ENCODE peak calls at places on chromosomes 6 and 20, in four cellular contexts. D is HEK293T, G is WTC11, J is HepG2. M is an unnamed sample.

GRCh38 chr6:138025528-138025941 is 81.7 kb downstream of the PERP start:
- DNase-seq in J (no peak), G (no peak), D (no peak), M (no peak)

GRCh38 chr20:24917797-24918578 is 31.1 kb upstream of the CST7 start:
- DNase-seq in J (peak), D (peak), G (peak), M (peak)

GRCh38 chr6:116971959-116972358 is 94.9 kb downstream of the RFX6 start:
- DNase-seq in D (peak), G (peak), J (peak), M (peak)

GRCh38 chr20:4869290-4870193 is 131.8 kb downstream of the SLC23A2 start:
- DNase-seq in G (no peak), J (no peak), D (no peak), M (no peak)

GRCh38 chr6:149194815-149195558 is 122.5 kb upstream of the TAB2 start:
- DNase-seq in G (no peak), J (no peak), D (no peak), M (no peak)

GRCh38 chr6:3228046-3228671 is 706 bp upstream of the TUBB2B start:
- DNase-seq in G (peak), D (no peak), J (no peak), M (peak)

GRCh38 chr6:136550330-136551071 is at the start of gene MAP7:
- DNase-seq in J (no peak), G (peak), D (peak), M (peak)

GRCh38 chr20:54229566-54229965 is 21.7 kb downstream of the PFDN4 start:
- DNase-seq in G (no peak), J (no peak), D (no peak), M (no peak)

GRCh38 chr6:153312633-153313032 is 181.6 kb upstream of the RGS17 start:
- DNase-seq in J (peak), D (peak), G (peak), M (no peak)

GRCh38 chr6:55617272-55617671 is 38.3 kb upstream of the HMGCLL1 start:
- DNase-seq in G (peak), D (peak), J (peak), M (peak)

GRCh38 chr20:55174172-55174571 is 698.8 kb downstream of the DOK5 start:
- DNase-seq in J (no peak), G (no peak), D (no peak), M (no peak)

GRCh38 chr6:98971303-98971702 is 23.6 kb upstream of the FBXL4 start:
- DNase-seq in J (no peak), D (no peak), G (no peak), M (no peak)

GRCh38 chr20:46903256-46903655 is 8.6 kb downstream of the EYA2 start:
- DNase-seq in D (no peak), J (no peak), G (no peak), M (no peak)

GRCh38 chr6:81834141-81834621 is 81.7 kb upstream of the TENT5A start:
- DNase-seq in G (no peak), J (no peak), D (no peak), M (no peak)

GRCh38 chr6:148866657-148867268 is 119.9 kb downstream of the UST start:
- DNase-seq in D (no peak), G (no peak), J (no peak), M (no peak)

GRCh38 chr20:24769878-24770627 is 179.0 kb upstream of the CST7 start:
- DNase-seq in G (no peak), J (no peak), D (no peak), M (no peak)

GRCh38 chr6:168078943-168079405 is at the start of gene FRMD1:
- DNase-seq in G (no peak), D (no peak), J (peak), M (no peak)

GRCh38 chr6:62150048-62150663 is 135.9 kb downstream of the KHDRBS2 start:
- DNase-seq in J (peak), G (no peak), D (peak), M (peak)

GRCh38 chr6:70502484-70502883 is 64.2 kb upstream of the SDHAF4 start:
- DNase-seq in G (no peak), J (no peak), D (no peak), M (no peak)

GRCh38 chr6:88048556-88048955 is 915 bp downstream of the SPACA1 start:
- DNase-seq in D (no peak), J (no peak), G (no peak), M (no peak)

GRCh38 chr20:4513720-4514119 is 208.0 kb upstream of the PRND start:
- DNase-seq in D (no peak), G (no peak), J (no peak), M (no peak)

GRCh38 chr6:44697333-44697732 is 309.8 kb downstream of the CDC5L start:
- DNase-seq in G (peak), J (no peak), D (no peak), M (no peak)

GRCh38 chr6:45786243-45786795 is 229.3 kb downstream of the CLIC5 start:
- DNase-seq in J (no peak), D (no peak), G (no peak), M (no peak)

GRCh38 chr6:102746941-102747340 is 1353.4 kb downstream of the GRIK2 start:
- DNase-seq in J (no peak), G (no peak), D (no peak), M (no peak)

GRCh38 chr6:28152531-28152930 is 10.8 kb downstream of the ZKSCAN8 start:
- DNase-seq in D (no peak), G (no peak), J (no peak), M (no peak)

GRCh38 chr6:135423649-135424128 is 73.9 kb downstream of the AHI1 start:
- DNase-seq in G (no peak), D (peak), J (peak), M (peak)

GRCh38 chr6:30711758-30712380 is 5.2 kb downstream of the MDC1 start:
- DNase-seq in G (no peak), J (no peak), D (no peak), M (no peak)

GRCh38 chr6:10383312-10384063 is 31.4 kb downstream of the TFAP2A start:
- DNase-seq in G (peak), J (no peak), D (no peak), M (no peak)

GRCh38 chr6:104686550-104687155 is 173.1 kb downstream of the HACE1 start:
- DNase-seq in G (no peak), J (no peak), D (no peak), M (no peak)

GRCh38 chr20:9985281-9985680 is 49.5 kb upstream of the ANKEF1 start:
- DNase-seq in G (no peak), D (no peak), J (no peak), M (no peak)

GRCh38 chr6:113450061-113450465 is 407.1 kb upstream of the MARCKS start:
- DNase-seq in D (no peak), G (no peak), J (peak), M (no peak)

GRCh38 chr20:60009826-60010616 is 51.8 kb downstream of the CDH26 start:
- DNase-seq in G (no peak), J (no peak), D (peak), M (peak)

GRCh38 chr20:53922901-53923314 is 147.5 kb downstream of the BCAS1 start:
- DNase-seq in D (no peak), J (no peak), G (no peak), M (no peak)

DNA sequence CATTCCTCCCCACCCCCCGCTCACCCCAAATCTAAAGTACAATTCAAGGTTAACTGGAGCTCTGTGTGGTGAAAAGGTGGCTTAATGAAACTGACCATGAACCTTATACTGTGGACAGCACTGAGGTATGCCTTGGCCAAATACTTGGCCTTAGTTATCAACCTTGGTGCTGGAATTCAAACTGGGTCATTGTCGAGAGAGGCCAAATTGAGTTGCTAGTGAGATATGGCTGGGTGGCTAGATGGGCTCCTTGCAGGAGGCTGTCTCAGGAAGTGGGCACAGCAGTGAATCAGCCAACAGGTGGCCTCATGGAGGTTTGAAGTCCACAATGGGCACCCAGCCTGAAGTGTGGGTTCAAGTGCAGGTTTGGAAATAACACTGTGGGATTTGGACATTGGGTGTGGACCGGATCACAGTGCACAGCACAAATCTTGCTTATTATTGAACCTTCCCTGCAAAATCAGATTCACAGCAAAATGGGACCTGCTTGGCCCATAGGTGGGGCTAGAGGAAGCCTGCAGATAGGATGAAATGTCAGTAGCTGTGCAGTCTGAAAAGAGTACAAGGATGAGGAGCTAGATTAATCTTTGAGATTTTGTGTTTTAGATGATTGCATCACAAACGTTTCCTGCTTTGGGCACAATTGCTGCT is 5.6 kb upstream of the BTBD3 start:
- DNase-seq in D (peak), J (peak), G (no peak), M (no peak)
- TF ChIP-seq ELF4 in D (no peak), J (no peak), G (no peak), M (no peak)

GRCh38 chr6:109743739-109744138 is 52.6 kb downstream of the FIG4 start:
- DNase-seq in J (no peak), G (no peak), D (no peak), M (no peak)
- TF ChIP-seq ELF4 in J (no peak), G (no peak), D (no peak), M (no peak)

GRCh38 chr20:12067686-12068085 is 150.0 kb downstream of the BTBD3 start:
- DNase-seq in D (no peak), J (no peak), G (no peak), M (no peak)

GRCh38 chr20:12068146-12068545 is 150.5 kb downstream of the BTBD3 start:
- DNase-seq in D (no peak), J (no peak), G (no peak), M (no peak)

GRCh38 chr20:12061471-12061870 is 143.8 kb downstream of the BTBD3 start:
- DNase-seq in D (no peak), G (no peak), J (no peak), M (no peak)

GRCh38 chr20:12063106-12063505 is 145.4 kb downstream of the BTBD3 start:
- DNase-seq in J (no peak), D (no peak), G (no peak), M (no peak)

GRCh38 chr20:12064540-12064939 is 146.8 kb downstream of the BTBD3 start:
- DNase-seq in G (no peak), J (no peak), D (no peak), M (no peak)
- TF ChIP-seq ELF4 in G (no peak), J (no peak), D (no peak), M (no peak)

GRCh38 chr6:35128496-35128895 is 12.6 kb downstream of the TCP11 start:
- DNase-seq in D (no peak), J (no peak), G (no peak), M (no peak)
- TF ChIP-seq ELF4 in D (no peak), J (no peak), G (no peak), M (no peak)

GRCh38 chr6:4941782-4942672 is 61.8 kb downstream of the RPP40 start:
- DNase-seq in G (no peak), J (peak), D (no peak), M (peak)
- TF ChIP-seq ELF4 in G (no peak), J (no peak), D (no peak), M (no peak)

M was measured in K562.